ENCODE peak calls at places on chromosomes 11 and 22, in six cellular contexts. One of them, this sample, is unnamed.

GRCh38 chr11:62732830-62733229 is 4.5 kb downstream of the TTC9C start:
- DNase-seq in upper lobe of right lung: no peak
- DNase-seq in CD4-positive, alpha-beta memory T cell: peak; percentile 32
- DNase-seq in cardiac muscle cell: peak; percentile 43
- DNase-seq in neuronal stem cell: no peak
- DNase-seq in fibroblast of lung: no peak
- DNase-seq in this sample: no peak

GRCh38 chr11:15006139-15006759 is 34.1 kb upstream of the CALCA start:
- DNase-seq in upper lobe of right lung: no peak
- DNase-seq in CD4-positive, alpha-beta memory T cell: peak; percentile 48
- DNase-seq in cardiac muscle cell: peak; percentile 64
- DNase-seq in neuronal stem cell: no peak
- DNase-seq in fibroblast of lung: peak; percentile 34
- DNase-seq in this sample: no peak

GRCh38 chr11:35419713-35420333 is 465 bp upstream of the SLC1A2 start:
- DNase-seq in upper lobe of right lung: peak; percentile 61
- DNase-seq in CD4-positive, alpha-beta memory T cell: no peak
- DNase-seq in cardiac muscle cell: peak; percentile 29
- DNase-seq in neuronal stem cell: peak; percentile 6
- DNase-seq in fibroblast of lung: no peak
- DNase-seq in this sample: no peak

GRCh38 chr11:57459112-57460016 is 964 bp upstream of the RTN4RL2 start:
- DNase-seq in upper lobe of right lung: no peak
- DNase-seq in CD4-positive, alpha-beta memory T cell: peak; percentile 19
- DNase-seq in cardiac muscle cell: no peak
- DNase-seq in neuronal stem cell: no peak
- DNase-seq in fibroblast of lung: no peak
- DNase-seq in this sample: no peak

GRCh38 chr22:50574383-50574755 is 3.9 kb downstream of the CPT1B start:
- DNase-seq in upper lobe of right lung: no peak
- DNase-seq in CD4-positive, alpha-beta memory T cell: no peak
- DNase-seq in cardiac muscle cell: no peak
- DNase-seq in neuronal stem cell: no peak
- DNase-seq in fibroblast of lung: no peak
- DNase-seq in this sample: no peak

GRCh38 chr11:79101736-79102135 is 339.1 kb downstream of the TENM4 start:
- DNase-seq in upper lobe of right lung: no peak
- DNase-seq in CD4-positive, alpha-beta memory T cell: no peak
- DNase-seq in cardiac muscle cell: no peak
- DNase-seq in neuronal stem cell: no peak
- DNase-seq in fibroblast of lung: no peak
- DNase-seq in this sample: no peak

GRCh38 chr11:86588566-86589090 is 83.8 kb downstream of the ME3 start:
- DNase-seq in upper lobe of right lung: no peak
- DNase-seq in CD4-positive, alpha-beta memory T cell: no peak
- DNase-seq in cardiac muscle cell: no peak
- DNase-seq in neuronal stem cell: peak; percentile 95
- DNase-seq in fibroblast of lung: peak; percentile 49
- DNase-seq in this sample: no peak

GRCh38 chr11:13118194-13118593 is 109.1 kb downstream of the RASSF10 start:
- DNase-seq in upper lobe of right lung: no peak
- DNase-seq in CD4-positive, alpha-beta memory T cell: no peak
- DNase-seq in cardiac muscle cell: peak; percentile 85
- DNase-seq in neuronal stem cell: no peak
- DNase-seq in fibroblast of lung: peak; percentile 100
- DNase-seq in this sample: peak; percentile 79

GRCh38 chr11:114297806-114298700 is 1.9 kb downstream of the NNMT start:
- DNase-seq in upper lobe of right lung: no peak
- DNase-seq in CD4-positive, alpha-beta memory T cell: no peak
- DNase-seq in cardiac muscle cell: peak; percentile 74
- DNase-seq in neuronal stem cell: no peak
- DNase-seq in fibroblast of lung: peak; percentile 51
- DNase-seq in this sample: no peak

GRCh38 chr11:102911758-102912481 is 37.1 kb upstream of the MMP12 start:
- DNase-seq in upper lobe of right lung: no peak
- DNase-seq in CD4-positive, alpha-beta memory T cell: no peak
- DNase-seq in cardiac muscle cell: no peak
- DNase-seq in neuronal stem cell: no peak
- DNase-seq in fibroblast of lung: no peak
- DNase-seq in this sample: no peak

GRCh38 chr11:11843233-11843632 is 1.5 kb downstream of the USP47 start:
- DNase-seq in upper lobe of right lung: no peak
- DNase-seq in CD4-positive, alpha-beta memory T cell: peak; percentile 61
- DNase-seq in cardiac muscle cell: peak; percentile 68
- DNase-seq in neuronal stem cell: no peak
- DNase-seq in fibroblast of lung: peak; percentile 80
- DNase-seq in this sample: no peak

GRCh38 chr22:18076060-18076497 is 1.7 kb upstream of the PEX26 start:
- DNase-seq in upper lobe of right lung: peak; percentile 63
- DNase-seq in CD4-positive, alpha-beta memory T cell: peak; percentile 71
- DNase-seq in cardiac muscle cell: peak; percentile 93
- DNase-seq in neuronal stem cell: peak; percentile 79
- DNase-seq in fibroblast of lung: peak; percentile 77
- DNase-seq in this sample: no peak

GRCh38 chr11:25535462-25535861 is 796.5 kb upstream of the ANO3 start:
- DNase-seq in upper lobe of right lung: no peak
- DNase-seq in CD4-positive, alpha-beta memory T cell: no peak
- DNase-seq in cardiac muscle cell: peak; percentile 61
- DNase-seq in neuronal stem cell: no peak
- DNase-seq in fibroblast of lung: peak; percentile 7
- DNase-seq in this sample: no peak

GRCh38 chr11:98589975-98590374 is 430.8 kb upstream of the CNTN5 start:
- DNase-seq in upper lobe of right lung: no peak
- DNase-seq in CD4-positive, alpha-beta memory T cell: no peak
- DNase-seq in cardiac muscle cell: no peak
- DNase-seq in neuronal stem cell: no peak
- DNase-seq in fibroblast of lung: no peak
- DNase-seq in this sample: no peak

DNA sequence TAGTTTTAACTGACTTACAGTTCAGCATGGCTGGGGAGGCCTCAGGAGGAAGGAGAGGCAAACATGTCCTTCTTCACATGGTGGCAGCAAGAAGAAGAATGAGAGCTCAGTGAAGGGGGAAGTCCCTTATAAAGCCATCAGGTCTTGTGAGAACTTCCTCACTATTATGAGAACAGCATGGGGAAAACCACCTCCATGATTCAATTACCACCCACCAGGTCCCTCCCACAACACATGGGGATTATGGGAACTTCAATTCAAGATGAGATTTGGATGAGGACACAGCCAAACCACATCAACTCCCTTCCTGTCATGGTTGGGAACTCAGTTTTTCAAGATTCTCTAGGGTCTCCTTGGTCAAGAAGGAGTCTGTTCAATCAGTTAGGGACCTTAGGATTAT is 432.9 kb upstream of the CNTN5 start:
- DNase-seq in upper lobe of right lung: no peak
- DNase-seq in CD4-positive, alpha-beta memory T cell: no peak
- DNase-seq in cardiac muscle cell: no peak
- DNase-seq in neuronal stem cell: no peak
- DNase-seq in fibroblast of lung: no peak
- DNase-seq in this sample: no peak
- H3K27ac ChIP-seq in upper lobe of right lung: no peak overlapping the region
- H3K27ac ChIP-seq in CD4-positive, alpha-beta memory T cell: no peak overlapping the region
- H3K27ac ChIP-seq in cardiac muscle cell: no peak overlapping the region
- H3K27ac ChIP-seq in neuronal stem cell: no peak overlapping the region
- H3K27ac ChIP-seq in fibroblast of lung: no peak overlapping the region
- H3K27ac ChIP-seq in this sample: no peak overlapping the region

DNA sequence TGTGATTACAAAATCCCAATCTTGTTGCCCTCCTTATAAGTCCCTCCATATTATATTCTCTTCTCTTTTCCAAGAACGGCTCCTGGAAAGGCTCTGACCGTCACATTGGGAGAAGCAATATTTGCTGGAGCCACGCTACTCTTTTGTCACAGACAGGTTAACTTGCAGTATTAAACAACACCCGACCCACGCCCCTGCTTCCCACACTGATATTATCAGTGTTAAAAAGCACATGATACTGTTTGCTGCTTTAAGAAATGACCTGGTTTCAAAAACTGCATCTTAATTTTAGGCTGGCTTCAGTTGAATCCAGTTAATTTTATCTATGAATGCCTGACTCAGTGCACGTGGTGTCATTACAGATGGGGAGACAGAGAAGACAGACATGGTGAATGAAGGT is 3.1 kb downstream of the FLI1 start:
- DNase-seq in upper lobe of right lung: no peak
- DNase-seq in CD4-positive, alpha-beta memory T cell: peak; percentile 38
- DNase-seq in cardiac muscle cell: no peak
- DNase-seq in neuronal stem cell: no peak
- DNase-seq in fibroblast of lung: no peak
- DNase-seq in this sample: no peak
- H3K27me3 ChIP-seq in upper lobe of right lung: no peaks in the 10 kb centered on the region
- H3K27me3 ChIP-seq in CD4-positive, alpha-beta memory T cell: no peaks in the 10 kb centered on the region
- H3K27me3 ChIP-seq in cardiac muscle cell: peaks cover 100% of the 10 kb centered on the region
- H3K27me3 ChIP-seq in neuronal stem cell: peaks cover 60% of the 10 kb centered on the region
- H3K27me3 ChIP-seq in fibroblast of lung: no peaks in the 10 kb centered on the region
- H3K27me3 ChIP-seq in this sample: no peaks in the 10 kb centered on the region

DNA sequence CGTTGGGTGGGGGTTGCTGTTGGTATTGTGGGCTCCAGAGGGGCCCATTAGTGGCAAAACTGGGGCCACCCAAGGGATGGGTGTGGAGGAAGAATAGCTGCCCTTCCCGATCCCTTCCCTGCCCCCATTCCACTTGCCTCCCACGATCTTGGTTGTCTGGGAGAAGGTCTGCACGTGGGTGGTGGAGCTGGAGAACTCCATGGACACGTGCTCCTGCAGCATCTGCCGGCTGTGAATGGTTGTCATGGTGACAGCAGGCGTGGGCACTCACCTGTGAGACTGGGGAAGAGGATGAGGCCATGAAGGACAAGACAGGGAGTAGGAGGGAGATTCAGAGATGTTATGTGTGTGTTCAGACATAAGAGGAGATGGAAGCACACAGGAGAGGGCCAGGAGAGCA is 2.0 kb downstream of the IGSF22 start:
- DNase-seq in upper lobe of right lung: no peak
- DNase-seq in CD4-positive, alpha-beta memory T cell: no peak
- DNase-seq in cardiac muscle cell: no peak
- DNase-seq in neuronal stem cell: no peak
- DNase-seq in fibroblast of lung: no peak
- DNase-seq in this sample: no peak
- H3K9me3 ChIP-seq in upper lobe of right lung: no peaks in the 10 kb centered on the region
- H3K9me3 ChIP-seq in CD4-positive, alpha-beta memory T cell: no peaks in the 10 kb centered on the region
- H3K9me3 ChIP-seq in cardiac muscle cell: no peaks in the 10 kb centered on the region
- H3K9me3 ChIP-seq in neuronal stem cell: no peaks in the 10 kb centered on the region
- H3K9me3 ChIP-seq in fibroblast of lung: no peaks in the 10 kb centered on the region
- H3K9me3 ChIP-seq in this sample: no peaks in the 10 kb centered on the region

DNA sequence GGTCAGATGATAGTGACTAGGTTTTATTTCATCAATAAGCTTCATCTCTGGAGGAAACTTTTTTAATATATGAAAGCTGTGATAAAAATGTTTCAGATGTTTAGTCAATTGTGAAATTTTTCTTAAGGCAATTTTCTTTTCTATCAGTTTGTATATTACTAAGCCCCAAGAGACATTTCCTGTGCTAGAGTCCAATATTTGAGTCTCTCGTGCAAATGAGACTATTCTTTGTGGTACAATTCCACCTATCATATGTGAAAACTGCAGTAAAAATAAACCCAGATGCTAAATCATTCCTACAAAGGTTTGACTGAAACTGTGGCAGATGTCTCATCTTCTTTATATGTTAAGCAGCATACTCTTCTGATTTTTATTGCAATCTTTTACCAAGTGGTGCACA is 28.0 kb downstream of the CTR9 start:
- DNase-seq in upper lobe of right lung: no peak
- DNase-seq in CD4-positive, alpha-beta memory T cell: no peak
- DNase-seq in cardiac muscle cell: no peak
- DNase-seq in neuronal stem cell: no peak
- DNase-seq in fibroblast of lung: no peak
- DNase-seq in this sample: no peak
- H3K27ac ChIP-seq in upper lobe of right lung: peak overlapping the region; percentile 30
- H3K27ac ChIP-seq in CD4-positive, alpha-beta memory T cell: no peak overlapping the region
- H3K27ac ChIP-seq in cardiac muscle cell: no peak overlapping the region
- H3K27ac ChIP-seq in neuronal stem cell: no peak overlapping the region
- H3K27ac ChIP-seq in fibroblast of lung: peak overlapping the region; percentile 65
- H3K27ac ChIP-seq in this sample: no peak overlapping the region

DNA sequence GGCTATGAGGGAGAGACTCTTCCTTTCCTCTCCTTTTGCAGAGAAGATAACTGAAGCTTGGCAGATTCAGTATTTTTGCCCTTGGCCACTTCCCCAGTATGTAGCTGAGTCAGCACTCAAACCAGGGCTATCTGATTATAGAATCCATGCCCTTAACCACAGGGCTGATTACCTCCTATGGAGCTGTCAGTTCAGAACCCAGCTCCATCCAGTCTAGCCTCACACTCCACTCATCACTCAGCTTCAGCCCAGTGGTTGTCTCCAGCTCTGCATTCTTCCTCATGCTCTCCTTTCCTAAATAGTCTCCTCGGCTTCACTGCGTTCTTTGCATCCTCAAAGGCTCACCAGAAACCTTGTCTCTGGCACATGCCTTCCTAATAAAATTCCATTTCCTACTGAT is 151.6 kb upstream of the BLID start:
- DNase-seq in upper lobe of right lung: no peak
- DNase-seq in CD4-positive, alpha-beta memory T cell: no peak
- DNase-seq in cardiac muscle cell: peak; percentile 93
- DNase-seq in neuronal stem cell: no peak
- DNase-seq in fibroblast of lung: peak; percentile 87
- DNase-seq in this sample: no peak
- H3K27me3 ChIP-seq in upper lobe of right lung: no peaks in the 10 kb centered on the region
- H3K27me3 ChIP-seq in CD4-positive, alpha-beta memory T cell: no peaks in the 10 kb centered on the region
- H3K27me3 ChIP-seq in cardiac muscle cell: no peaks in the 10 kb centered on the region
- H3K27me3 ChIP-seq in neuronal stem cell: no peaks in the 10 kb centered on the region
- H3K27me3 ChIP-seq in fibroblast of lung: no peaks in the 10 kb centered on the region
- H3K27me3 ChIP-seq in this sample: no peaks in the 10 kb centered on the region

DNA sequence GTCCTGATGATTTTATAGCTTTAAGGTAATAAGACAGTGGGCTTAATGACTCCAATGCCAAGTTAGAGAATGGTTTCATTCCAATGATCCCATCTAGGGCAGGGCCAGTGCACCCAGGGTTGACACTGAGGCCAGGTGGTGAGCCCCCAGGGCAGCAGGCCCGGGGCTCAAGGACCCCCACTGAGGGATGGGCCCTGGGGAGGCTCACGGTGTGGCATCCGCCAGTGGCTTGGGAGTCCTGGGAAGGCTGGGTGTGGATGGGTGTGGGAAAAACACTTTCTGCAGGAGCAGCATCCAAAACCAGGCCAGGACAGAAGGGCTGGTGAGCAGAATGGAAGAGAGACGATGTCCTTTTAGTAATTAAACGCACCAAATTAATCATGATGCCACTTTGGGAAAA is 626.3 kb downstream of the TBC1D22A start:
- DNase-seq in upper lobe of right lung: peak; percentile 17
- DNase-seq in CD4-positive, alpha-beta memory T cell: no peak
- DNase-seq in cardiac muscle cell: no peak
- DNase-seq in neuronal stem cell: no peak
- DNase-seq in fibroblast of lung: no peak
- DNase-seq in this sample: peak; percentile 24
- H3K9me3 ChIP-seq in upper lobe of right lung: no peaks in the 10 kb centered on the region
- H3K9me3 ChIP-seq in CD4-positive, alpha-beta memory T cell: no peaks in the 10 kb centered on the region
- H3K9me3 ChIP-seq in cardiac muscle cell: no peaks in the 10 kb centered on the region
- H3K9me3 ChIP-seq in neuronal stem cell: peaks cover 82% of the 10 kb centered on the region
- H3K9me3 ChIP-seq in fibroblast of lung: no peaks in the 10 kb centered on the region
- H3K9me3 ChIP-seq in this sample: no peaks in the 10 kb centered on the region

GRCh38 chr22:26737262-26737661 is 79.9 kb downstream of the MIAT start:
- DNase-seq in upper lobe of right lung: no peak
- DNase-seq in CD4-positive, alpha-beta memory T cell: no peak
- DNase-seq in cardiac muscle cell: no peak
- DNase-seq in neuronal stem cell: no peak
- DNase-seq in fibroblast of lung: no peak
- DNase-seq in this sample: no peak

GRCh38 chr22:26734339-26735018 is 77.1 kb downstream of the MIAT start:
- DNase-seq in upper lobe of right lung: no peak
- DNase-seq in CD4-positive, alpha-beta memory T cell: no peak
- DNase-seq in cardiac muscle cell: no peak
- DNase-seq in neuronal stem cell: no peak
- DNase-seq in fibroblast of lung: peak; percentile 35
- DNase-seq in this sample: no peak

GRCh38 chr22:26735019-26735409 is 77.6 kb downstream of the MIAT start:
- DNase-seq in upper lobe of right lung: no peak
- DNase-seq in CD4-positive, alpha-beta memory T cell: no peak
- DNase-seq in cardiac muscle cell: no peak
- DNase-seq in neuronal stem cell: no peak
- DNase-seq in fibroblast of lung: no peak
- DNase-seq in this sample: no peak

GRCh38 chr22:26732284-26732683 is 74.9 kb downstream of the MIAT start:
- DNase-seq in upper lobe of right lung: no peak
- DNase-seq in CD4-positive, alpha-beta memory T cell: no peak
- DNase-seq in cardiac muscle cell: no peak
- DNase-seq in neuronal stem cell: no peak
- DNase-seq in fibroblast of lung: no peak
- DNase-seq in this sample: no peak
- H3K27ac ChIP-seq in upper lobe of right lung: no peak overlapping the region
- H3K27ac ChIP-seq in CD4-positive, alpha-beta memory T cell: no peak overlapping the region
- H3K27ac ChIP-seq in cardiac muscle cell: no peak overlapping the region
- H3K27ac ChIP-seq in neuronal stem cell: no peak overlapping the region
- H3K27ac ChIP-seq in fibroblast of lung: no peak overlapping the region
- H3K27ac ChIP-seq in this sample: no peak overlapping the region

This sample was measured in RWPE2.